ENCODE peak calls at places on chromosomes 6 and 20, in six cellular contexts. T, R, L, M, J and B are unnamed samples.
A peak's percentile ranks its signal among the peaks of the same experiment; 100 is the strongest.

GRCh38 chr6:14727494-14728395 is 518.1 kb upstream of the JARID2 start:
- DNase-seq in J (no peak), L (no peak), R (no peak), M (no peak), T (no peak), B (peak; percentile 58)

GRCh38 chr6:32087574-32088486 is 21.3 kb downstream of the TNXB start:
- DNase-seq in M (no peak), J (peak; percentile 81), R (peak; percentile 57), T (no peak), L (no peak), B (no peak)

GRCh38 chr6:14567842-14568241 is 450.3 kb downstream of the CD83 start:
- DNase-seq in J (no peak), T (no peak), M (no peak), R (no peak), L (no peak), B (no peak)

GRCh38 chr20:5270608-5271007 is 46.1 kb downstream of the PROKR2 start:
- DNase-seq in M (no peak), L (no peak), R (no peak), J (no peak), T (no peak), B (no peak)

GRCh38 chr6:169883316-169883715 is 131.9 kb downstream of the ERMARD start:
- DNase-seq in T (no peak), M (no peak), L (no peak), R (no peak), J (no peak), B (no peak)

GRCh38 chr6:164749126-164749758 is 560.2 kb downstream of the C6orf118 start:
- DNase-seq in T (peak; percentile 25), R (no peak), J (peak; percentile 7), M (no peak), L (no peak), B (peak; percentile 23)

GRCh38 chr6:130906736-130907381 is 79.7 kb downstream of the SMLR1 start:
- DNase-seq in R (no peak), M (no peak), L (no peak), J (peak; percentile 36), T (peak; percentile 37), B (no peak)

GRCh38 chr20:9985773-9986172 is 49.0 kb upstream of the ANKEF1 start:
- DNase-seq in R (no peak), J (peak; percentile 54), L (no peak), M (no peak), T (no peak), B (no peak)